ENCODE peak calls at places on chromosomes 13 and 19, in five cellular contexts. One of them, this sample, is unnamed. For H3K4me1, the result is how much of the 10 kb centered on the place peaks cover.

GRCh38 chr19:7850429-7850819 is 20.4 kb downstream of the EVI5L start:
- DNase-seq in effector memory CD4-positive, alpha-beta T cell: no peak
- DNase-seq in naive thymus-derived CD4-positive, alpha-beta T cell: no peak
- DNase-seq in aorta: no peak
- DNase-seq in GM23338: no peak
- DNase-seq in this sample: no peak

GRCh38 chr19:51207747-51208146 is 17.1 kb upstream of the CD33 start:
- DNase-seq in effector memory CD4-positive, alpha-beta T cell: no peak
- DNase-seq in naive thymus-derived CD4-positive, alpha-beta T cell: no peak
- DNase-seq in aorta: no peak
- DNase-seq in GM23338: no peak
- DNase-seq in this sample: no peak

GRCh38 chr19:1942078-1942933 is 1.3 kb downstream of the CSNK1G2 start:
- DNase-seq in effector memory CD4-positive, alpha-beta T cell: peak
- DNase-seq in naive thymus-derived CD4-positive, alpha-beta T cell: peak
- DNase-seq in aorta: peak
- DNase-seq in GM23338: peak
- DNase-seq in this sample: peak

GRCh38 chr19:47765522-47766358 is 12.8 kb upstream of the SELENOW start:
- DNase-seq in effector memory CD4-positive, alpha-beta T cell: no peak
- DNase-seq in naive thymus-derived CD4-positive, alpha-beta T cell: no peak
- DNase-seq in aorta: peak
- DNase-seq in GM23338: peak
- DNase-seq in this sample: peak

GRCh38 chr13:20566424-20566916 is 487 bp upstream of the IFT88 start:
- DNase-seq in effector memory CD4-positive, alpha-beta T cell: no peak
- DNase-seq in naive thymus-derived CD4-positive, alpha-beta T cell: no peak
- DNase-seq in aorta: no peak
- DNase-seq in GM23338: peak
- DNase-seq in this sample: no peak

GRCh38 chr13:25727776-25728175 is 324.0 kb downstream of the SHISA2 start:
- DNase-seq in effector memory CD4-positive, alpha-beta T cell: no peak
- DNase-seq in naive thymus-derived CD4-positive, alpha-beta T cell: no peak
- DNase-seq in aorta: no peak
- DNase-seq in GM23338: peak
- DNase-seq in this sample: no peak

GRCh38 chr19:10295305-10295846 is 5.6 kb downstream of the ICAM5 start:
- DNase-seq in effector memory CD4-positive, alpha-beta T cell: peak
- DNase-seq in naive thymus-derived CD4-positive, alpha-beta T cell: peak
- DNase-seq in aorta: peak
- DNase-seq in GM23338: peak
- DNase-seq in this sample: no peak

GRCh38 chr19:34171539-34171876 is 796 bp upstream of the LSM14A start:
- DNase-seq in effector memory CD4-positive, alpha-beta T cell: no peak
- DNase-seq in naive thymus-derived CD4-positive, alpha-beta T cell: no peak
- DNase-seq in aorta: no peak
- DNase-seq in GM23338: no peak
- DNase-seq in this sample: no peak

GRCh38 chr19:55690769-55691545 is 15.9 kb downstream of the EPN1 start:
- DNase-seq in effector memory CD4-positive, alpha-beta T cell: no peak
- DNase-seq in naive thymus-derived CD4-positive, alpha-beta T cell: no peak
- DNase-seq in aorta: no peak
- DNase-seq in GM23338: no peak
- DNase-seq in this sample: peak

GRCh38 chr13:31310356-31310755 is 110.6 kb downstream of the B3GLCT start:
- DNase-seq in effector memory CD4-positive, alpha-beta T cell: no peak
- DNase-seq in naive thymus-derived CD4-positive, alpha-beta T cell: no peak
- DNase-seq in aorta: no peak
- DNase-seq in GM23338: no peak
- DNase-seq in this sample: no peak

GRCh38 chr13:97367016-97367415 is 67.0 kb upstream of the RAP2A start:
- DNase-seq in effector memory CD4-positive, alpha-beta T cell: no peak
- DNase-seq in naive thymus-derived CD4-positive, alpha-beta T cell: no peak
- DNase-seq in aorta: no peak
- DNase-seq in GM23338: no peak
- DNase-seq in this sample: no peak

GRCh38 chr13:112696001-112696868 is 6.4 kb downstream of the ATP11A start:
- DNase-seq in effector memory CD4-positive, alpha-beta T cell: no peak
- DNase-seq in naive thymus-derived CD4-positive, alpha-beta T cell: no peak
- DNase-seq in aorta: no peak
- DNase-seq in GM23338: no peak
- DNase-seq in this sample: no peak
- H3K4me3 ChIP-seq in effector memory CD4-positive, alpha-beta T cell: no peak
- H3K4me3 ChIP-seq in naive thymus-derived CD4-positive, alpha-beta T cell: no peak
- H3K4me3 ChIP-seq in aorta: no peak
- H3K4me3 ChIP-seq in GM23338: no peak
- H3K4me3 ChIP-seq in this sample: no peak

GRCh38 chr13:70895599-70895998 is 787.3 kb upstream of the KLHL1 start:
- DNase-seq in effector memory CD4-positive, alpha-beta T cell: no peak
- DNase-seq in naive thymus-derived CD4-positive, alpha-beta T cell: no peak
- DNase-seq in aorta: no peak
- DNase-seq in GM23338: no peak
- DNase-seq in this sample: no peak
- H3K27ac ChIP-seq in effector memory CD4-positive, alpha-beta T cell: no peak
- H3K27ac ChIP-seq in naive thymus-derived CD4-positive, alpha-beta T cell: no peak
- H3K27ac ChIP-seq in aorta: no peak
- H3K27ac ChIP-seq in GM23338: no peak
- H3K27ac ChIP-seq in this sample: no peak

GRCh38 chr19:46042252-46042883 is 1.6 kb upstream of the IGFL4 start:
- DNase-seq in effector memory CD4-positive, alpha-beta T cell: no peak
- DNase-seq in naive thymus-derived CD4-positive, alpha-beta T cell: no peak
- DNase-seq in aorta: no peak
- DNase-seq in GM23338: no peak
- DNase-seq in this sample: no peak
- H3K4me1 ChIP-seq in effector memory CD4-positive, alpha-beta T cell: under half
- H3K4me1 ChIP-seq in naive thymus-derived CD4-positive, alpha-beta T cell: under half
- H3K4me1 ChIP-seq in aorta: under half
- H3K4me1 ChIP-seq in GM23338: under half
- H3K4me1 ChIP-seq in this sample: under half

GRCh38 chr19:44683434-44684210 is 12.3 kb downstream of the CEACAM19 start:
- DNase-seq in effector memory CD4-positive, alpha-beta T cell: no peak
- DNase-seq in naive thymus-derived CD4-positive, alpha-beta T cell: no peak
- DNase-seq in aorta: no peak
- DNase-seq in GM23338: no peak
- DNase-seq in this sample: no peak

GRCh38 chr19:44685877-44686276 is 13.1 kb upstream of the CEACAM16 start:
- DNase-seq in effector memory CD4-positive, alpha-beta T cell: no peak
- DNase-seq in naive thymus-derived CD4-positive, alpha-beta T cell: no peak
- DNase-seq in aorta: no peak
- DNase-seq in GM23338: no peak
- DNase-seq in this sample: no peak

GRCh38 chr19:44686896-44687295 is 12.1 kb upstream of the CEACAM16 start:
- DNase-seq in effector memory CD4-positive, alpha-beta T cell: no peak
- DNase-seq in naive thymus-derived CD4-positive, alpha-beta T cell: no peak
- DNase-seq in aorta: no peak
- DNase-seq in GM23338: no peak
- DNase-seq in this sample: no peak

GRCh38 chr19:44682807-44683206 is 11.5 kb downstream of the CEACAM19 start:
- DNase-seq in effector memory CD4-positive, alpha-beta T cell: no peak
- DNase-seq in naive thymus-derived CD4-positive, alpha-beta T cell: no peak
- DNase-seq in aorta: no peak
- DNase-seq in GM23338: no peak
- DNase-seq in this sample: no peak

DNA sequence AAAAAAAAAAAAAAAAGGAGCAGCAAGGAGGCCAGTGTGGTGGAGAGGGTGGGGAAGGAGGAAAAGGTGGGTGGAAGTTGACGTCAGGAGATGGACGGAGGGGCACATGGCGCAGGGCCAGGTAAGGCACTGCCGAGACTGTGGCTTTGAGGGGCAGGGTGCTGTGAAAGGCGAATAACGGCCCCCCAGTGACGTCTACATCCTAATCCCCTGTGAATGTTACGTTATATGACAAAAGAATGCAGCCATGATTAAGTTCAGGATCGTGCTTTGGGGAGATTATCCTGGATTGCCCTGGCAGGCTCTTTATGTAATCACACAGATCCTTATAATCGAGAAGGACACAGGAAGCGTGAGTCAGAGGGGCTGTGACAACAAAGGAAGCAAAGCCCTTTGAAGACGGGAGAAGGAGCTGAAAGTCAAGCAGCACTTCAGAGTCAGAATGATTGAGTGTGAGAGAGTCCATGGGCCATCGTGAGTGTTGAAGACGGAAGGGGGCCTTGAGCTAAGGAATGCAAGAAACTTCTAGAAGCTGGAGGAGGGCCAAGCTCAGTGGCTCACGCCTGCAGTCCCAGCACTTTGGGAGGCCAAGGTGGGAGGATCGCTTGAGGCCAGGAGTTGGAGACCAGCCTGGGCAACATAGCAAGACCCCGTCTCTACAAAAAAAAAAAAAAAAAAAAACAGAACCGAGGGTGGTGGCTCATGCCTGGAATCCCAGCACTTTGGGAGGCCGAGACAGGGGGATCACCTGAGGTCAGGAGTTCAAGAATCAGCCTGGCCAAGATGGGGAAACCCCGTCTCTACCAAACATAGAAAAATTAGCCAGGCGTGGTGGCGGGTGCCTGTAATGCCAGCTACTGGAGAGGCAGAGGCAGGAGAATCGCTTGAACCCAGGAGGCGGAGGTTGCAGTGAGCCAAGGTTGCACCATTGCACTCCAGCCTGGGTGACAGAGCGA is 13.8 kb upstream of the CEACAM16 start:
- DNase-seq in effector memory CD4-positive, alpha-beta T cell: no peak
- DNase-seq in naive thymus-derived CD4-positive, alpha-beta T cell: no peak
- DNase-seq in aorta: no peak
- DNase-seq in GM23338: peak
- DNase-seq in this sample: peak
- H3K4me3 ChIP-seq in effector memory CD4-positive, alpha-beta T cell: no peak
- H3K4me3 ChIP-seq in naive thymus-derived CD4-positive, alpha-beta T cell: no peak
- H3K4me3 ChIP-seq in aorta: no peak
- H3K4me3 ChIP-seq in GM23338: no peak
- H3K4me3 ChIP-seq in this sample: no peak

GRCh38 chr13:90531744-90532143 is 815.7 kb upstream of the MIR17HG start:
- DNase-seq in effector memory CD4-positive, alpha-beta T cell: no peak
- DNase-seq in naive thymus-derived CD4-positive, alpha-beta T cell: no peak
- DNase-seq in aorta: no peak
- DNase-seq in GM23338: no peak
- DNase-seq in this sample: no peak

DNA sequence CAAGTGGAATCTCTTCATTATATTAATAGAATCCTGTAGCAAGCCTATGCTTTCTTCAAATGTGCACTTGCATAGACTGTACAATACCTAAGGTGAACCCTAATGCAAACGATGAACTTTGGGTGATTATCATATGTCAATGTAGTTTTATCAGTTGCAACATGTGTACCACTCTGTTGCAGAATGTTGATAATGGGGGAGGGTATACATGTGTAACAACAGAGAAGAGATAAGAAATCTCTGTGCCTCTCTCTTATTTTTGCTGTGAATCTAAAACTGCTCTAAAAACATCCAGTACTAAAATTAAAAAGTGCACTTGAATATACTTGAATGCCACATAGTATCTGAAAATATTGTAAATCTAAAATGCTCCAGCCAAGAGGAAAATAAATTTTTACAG is 820.8 kb upstream of the MIR17HG start:
- DNase-seq in effector memory CD4-positive, alpha-beta T cell: no peak
- DNase-seq in naive thymus-derived CD4-positive, alpha-beta T cell: no peak
- DNase-seq in aorta: no peak
- DNase-seq in GM23338: no peak
- DNase-seq in this sample: no peak
- H3K27ac ChIP-seq in effector memory CD4-positive, alpha-beta T cell: no peak
- H3K27ac ChIP-seq in naive thymus-derived CD4-positive, alpha-beta T cell: no peak
- H3K27ac ChIP-seq in aorta: no peak
- H3K27ac ChIP-seq in GM23338: no peak
- H3K27ac ChIP-seq in this sample: no peak

DNA sequence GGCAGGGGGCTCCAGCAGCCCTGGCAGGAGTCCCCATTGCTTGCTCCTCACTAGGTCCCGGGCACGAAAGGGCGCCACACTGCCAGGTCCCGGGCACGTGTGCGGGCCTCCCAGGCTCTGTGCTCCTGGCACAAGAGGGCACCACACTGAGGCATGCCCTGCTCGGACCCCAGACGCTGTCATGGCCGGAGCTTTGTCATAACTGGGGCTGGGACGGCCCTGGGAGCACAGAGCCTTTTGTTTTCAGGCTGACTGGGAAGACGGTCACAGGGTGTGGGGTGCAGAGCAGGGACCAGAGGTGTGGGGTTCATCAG is 7.4 kb downstream of the BSG start:
- DNase-seq in effector memory CD4-positive, alpha-beta T cell: no peak
- DNase-seq in naive thymus-derived CD4-positive, alpha-beta T cell: no peak
- DNase-seq in aorta: no peak
- DNase-seq in GM23338: no peak
- DNase-seq in this sample: no peak
- H3K4me1 ChIP-seq in effector memory CD4-positive, alpha-beta T cell: under half
- H3K4me1 ChIP-seq in naive thymus-derived CD4-positive, alpha-beta T cell: under half
- H3K4me1 ChIP-seq in aorta: under half
- H3K4me1 ChIP-seq in GM23338: under half
- H3K4me1 ChIP-seq in this sample: under half

This sample was measured in tibial artery.